ENCODE peak calls at places on chromosomes 5 and 9, in nine cellular contexts. R is Peyer's patch, Q is SK-N-SH, M is AG04450, F is HCT116, K is left lung, U is lung, S is RWPE2, L is H7. E is an unnamed sample.

GRCh38 chr9:21326526-21327139 is 8.6 kb downstream of the KLHL9 start:
- DNase-seq in R (no peak), Q (peak; percentile 45), M (no peak), F (no peak), K (no peak), U (no peak), S (no peak), L (no peak), E (peak; percentile 64)

GRCh38 chr9:8558176-8558575 is 758.6 kb upstream of the DMAC1 start:
- DNase-seq in R (no peak), Q (no peak), M (no peak), F (no peak), K (no peak), U (no peak), S (no peak), L (no peak), E (peak; percentile 62)

GRCh38 chr9:26682796-26683496 is 209.7 kb downstream of the CAAP1 start:
- DNase-seq in R (no peak), Q (no peak), M (no peak), F (no peak), K (no peak), U (no peak), S (no peak), L (no peak), E (no peak)

GRCh38 chr9:134537891-134538520 is 103.6 kb upstream of the COL5A1 start:
- DNase-seq in R (peak; percentile 47), Q (no peak), M (no peak), F (no peak), K (no peak), U (no peak), S (no peak), L (no peak), E (peak; percentile 58)

GRCh38 chr5:177064500-177065277 is 22.0 kb upstream of the FGFR4 start:
- DNase-seq in R (no peak), Q (no peak), M (no peak), F (no peak), K (no peak), U (no peak), S (no peak), L (no peak), E (no peak)

GRCh38 chr5:136814621-136815378 is 449.5 kb upstream of the TRPC7 start:
- DNase-seq in R (no peak), Q (no peak), M (no peak), F (no peak), K (no peak), U (no peak), S (no peak), L (no peak), E (peak; percentile 82)

GRCh38 chr5:17169507-17169906 is 47.9 kb upstream of the BASP1 start:
- DNase-seq in R (no peak), Q (no peak), M (peak; percentile 68), F (no peak), K (no peak), U (no peak), S (no peak), L (no peak), E (peak; percentile 91)

GRCh38 chr9:5947912-5948311 is 57.2 kb downstream of the MLANA start:
- DNase-seq in R (no peak), Q (no peak), M (no peak), F (no peak), K (no peak), U (no peak), S (no peak), L (peak; percentile 10), E (no peak)

GRCh38 chr5:147276497-147276896 is 41.7 kb downstream of the STK32A start:
- DNase-seq in R (no peak), Q (no peak), M (no peak), F (no peak), K (no peak), U (no peak), S (no peak), L (no peak), E (no peak)

GRCh38 chr9:69180670-69181069 is 6.6 kb downstream of the TJP2 start:
- DNase-seq in R (no peak), Q (peak; percentile 74), M (peak; percentile 92), F (peak; percentile 83), K (peak; percentile 40), U (peak; percentile 58), S (peak; percentile 91), L (no peak), E (peak; percentile 97)

GRCh38 chr9:116103976-116104820 is 49.4 kb upstream of the PAPPA start:
- DNase-seq in R (no peak), Q (no peak), M (no peak), F (no peak), K (no peak), U (no peak), S (no peak), L (no peak), E (no peak)

DNA sequence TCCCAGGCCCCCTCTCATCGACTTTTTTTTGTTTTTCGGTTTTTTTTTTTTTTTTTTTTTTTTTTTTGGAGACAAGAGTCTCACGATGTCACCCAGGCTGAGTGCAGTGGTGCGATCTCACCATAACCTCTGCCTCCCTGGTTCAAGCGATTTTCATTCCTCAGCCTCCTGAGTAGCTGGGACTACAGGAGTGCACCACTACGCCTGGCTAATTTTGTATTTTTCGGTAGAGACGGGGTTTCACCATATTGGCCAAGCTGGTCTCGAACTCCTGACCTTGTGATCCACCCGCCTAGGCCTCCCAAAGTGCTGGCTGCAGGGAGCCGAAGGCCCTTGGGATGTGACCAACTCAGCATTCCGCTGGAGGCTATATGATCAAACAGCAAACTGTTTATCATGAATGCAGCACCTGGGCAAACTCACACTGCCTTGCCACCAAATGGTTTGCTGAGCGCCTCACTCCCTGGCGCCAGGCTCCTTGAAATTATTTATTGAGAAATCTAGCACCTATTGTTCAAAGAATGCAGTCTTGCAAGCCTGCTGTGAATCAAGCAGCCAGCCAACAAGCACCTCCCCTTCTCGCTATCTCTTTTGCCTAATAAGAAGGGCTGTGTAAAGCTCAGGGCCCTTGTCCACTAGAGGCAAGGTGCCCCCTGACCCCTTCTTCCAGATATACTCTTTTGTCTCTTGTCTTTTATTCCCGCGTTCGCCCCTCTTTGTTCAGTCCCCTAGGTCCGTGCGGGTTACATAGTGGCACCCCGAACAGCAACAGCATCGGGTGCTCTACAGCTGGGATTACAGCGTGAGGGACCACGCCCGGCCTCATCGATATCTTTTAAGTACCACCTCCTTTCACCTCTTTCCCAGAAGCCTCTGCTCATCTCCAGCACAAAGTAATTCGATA is 1.2 kb downstream of the RIGI start:
- DNase-seq in R (no peak), Q (no peak), M (no peak), F (no peak), K (no peak), U (peak; percentile 44), S (no peak), L (no peak), E (peak; percentile 19)
- H3K4me3 ChIP-seq in R (peak overlapping the region; percentile 90), Q (peak overlapping the region; percentile 70), M (peak overlapping the region; percentile 84), F (peak overlapping the region; percentile 76), K (peak overlapping the region; percentile 79), U (peak overlapping the region; percentile 69), S (peak overlapping the region; percentile 59), L (peak overlapping the region; percentile 69), E (peak overlapping the region; percentile 81)

GRCh38 chr9:120403543-120403856 is 176.5 kb downstream of the CDK5RAP2 start:
- DNase-seq in R (no peak), Q (no peak), M (no peak), F (no peak), K (no peak), U (no peak), S (no peak), L (no peak), E (no peak)
- H3K4me3 ChIP-seq in R (no peak overlapping the region), Q (no peak overlapping the region), M (no peak overlapping the region), F (no peak overlapping the region), K (no peak overlapping the region), U (no peak overlapping the region), S (no peak overlapping the region), L (no peak overlapping the region), E (no peak overlapping the region)

DNA sequence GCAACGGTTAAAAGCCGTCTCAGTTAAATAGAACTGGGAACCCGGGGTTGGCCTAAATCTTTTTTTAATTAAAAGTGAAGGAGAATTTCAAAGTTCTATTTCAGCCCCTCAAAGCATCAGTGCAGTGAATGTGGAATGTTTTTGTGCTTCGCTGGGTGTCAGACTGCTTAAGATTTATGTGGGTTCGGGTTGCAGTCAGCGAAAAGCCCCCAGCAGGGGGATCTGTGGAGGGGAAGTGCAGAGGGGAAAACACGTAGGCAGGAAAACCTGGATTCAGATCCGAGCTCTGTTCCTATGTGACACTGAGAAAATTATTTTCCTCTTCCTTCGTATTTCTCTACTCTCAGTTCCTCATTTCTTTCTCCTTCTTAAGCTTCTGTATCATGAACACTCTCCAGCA is 19.7 kb downstream of the BRINP1 start:
- DNase-seq in R (no peak), Q (no peak), M (no peak), F (no peak), K (no peak), U (no peak), S (no peak), L (peak; percentile 50), E (no peak)
- H3K4me3 ChIP-seq in R (no peak overlapping the region), Q (no peak overlapping the region), M (no peak overlapping the region), F (no peak overlapping the region), K (no peak overlapping the region), U (no peak overlapping the region), S (no peak overlapping the region), L (no peak overlapping the region), E (no peak overlapping the region)

DNA sequence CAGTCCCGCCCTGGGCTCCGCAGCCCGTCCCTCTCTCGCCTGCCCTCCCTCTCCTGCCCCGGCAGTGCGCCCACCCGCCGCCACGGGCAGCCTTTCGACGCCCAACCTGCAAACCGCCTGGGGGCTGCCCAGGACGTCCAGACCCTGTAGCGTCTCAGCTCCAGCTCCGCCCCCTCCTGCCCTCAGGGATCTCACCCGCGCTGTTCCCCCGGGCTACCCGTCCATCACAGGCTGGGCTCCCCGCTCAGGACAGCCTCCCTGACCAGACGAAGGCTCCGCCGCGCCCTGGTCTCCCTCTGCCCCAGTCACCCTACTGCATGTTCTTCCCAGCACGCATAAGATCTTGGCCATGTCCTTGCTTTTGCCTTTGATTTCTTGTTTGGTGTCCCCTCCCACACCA is 1.4 kb downstream of the RASGEF1C start:
- DNase-seq in R (no peak), Q (no peak), M (no peak), F (no peak), K (no peak), U (no peak), S (no peak), L (peak; percentile 82), E (no peak)
- H3K4me3 ChIP-seq in R (no peak overlapping the region), Q (no peak overlapping the region), M (no peak overlapping the region), F (no peak overlapping the region), K (no peak overlapping the region), U (no peak overlapping the region), S (no peak overlapping the region), L (no peak overlapping the region), E (no peak overlapping the region)

GRCh38 chr5:157670662-157671591 is at the start of gene C5orf52:
- DNase-seq in R (peak; percentile 77), Q (peak; percentile 78), M (no peak), F (no peak), K (peak; percentile 49), U (no peak), S (no peak), L (peak; percentile 33), E (peak; percentile 21)
- H3K4me3 ChIP-seq in R (peak within 1 kb of the TSS; percentile 61), Q (peak within 1 kb of the TSS; percentile 53), M (peak within 1 kb of the TSS; percentile 78), F (no peak within 1 kb of the TSS), K (peak within 1 kb of the TSS; percentile 46), U (peak within 1 kb of the TSS; percentile 45), S (peak within 1 kb of the TSS; percentile 25), L (peak within 1 kb of the TSS; percentile 43), E (peak within 1 kb of the TSS; percentile 71)

E was measured in fibroblast of the aortic adventitia.